ENCODE peak calls at places on chromosomes 11 and 22, in five cellular contexts. N is spleen, Q is GM23338, C is Panc1, Z is HCT116. H is an unnamed sample.

GRCh38 chr11:128796275-128796674 is 70.8 kb downstream of the KCNJ1 start:
- DNase-seq in N (no peak), Q (no peak), C (no peak), Z (no peak), H (no peak)

GRCh38 chr11:65522640-65523322 is 2.1 kb upstream of the SCYL1 start:
- DNase-seq in N (peak; percentile 76), Q (no peak), C (no peak), Z (no peak), H (no peak)

GRCh38 chr11:134026655-134027343 is 42.1 kb upstream of the JAM3 start:
- DNase-seq in N (no peak), Q (peak; percentile 45), C (no peak), Z (no peak), H (no peak)

GRCh38 chr22:18035740-18036139 is 11.4 kb upstream of the MICAL3 start:
- DNase-seq in N (peak; percentile 49), Q (peak; percentile 26), C (no peak), Z (peak; percentile 35), H (no peak)

GRCh38 chr11:75499423-75500305 is 26.1 kb downstream of the GDPD5 start:
- DNase-seq in N (no peak), Q (no peak), C (no peak), Z (no peak), H (no peak)

GRCh38 chr11:3684787-3685186 is 13.6 kb upstream of the CHRNA10 start:
- DNase-seq in N (no peak), Q (no peak), C (no peak), Z (no peak), H (no peak)

GRCh38 chr11:112345708-112346107 is 85.0 kb upstream of the PLET1 start:
- DNase-seq in N (no peak), Q (peak; percentile 49), C (no peak), Z (no peak), H (no peak)

GRCh38 chr22:43273902-43274484 is 69.2 kb downstream of the SCUBE1 start:
- DNase-seq in N (no peak), Q (peak; percentile 84), C (no peak), Z (peak; percentile 47), H (no peak)

GRCh38 chr11:104572279-104572678 is 326.0 kb downstream of the CASP12 start:
- DNase-seq in N (no peak), Q (no peak), C (no peak), Z (no peak), H (no peak)

GRCh38 chr22:40345801-40346177 is 511 bp upstream of the ADSL start:
- DNase-seq in N (peak; percentile 85), Q (no peak), C (no peak), Z (no peak), H (no peak)

GRCh38 chr11:19110290-19110689 is 6.7 kb upstream of the ZDHHC13 start:
- DNase-seq in N (no peak), Q (no peak), C (no peak), Z (no peak), H (no peak)

GRCh38 chr22:48758021-48758561 is 1069.6 kb downstream of the BRD1 start:
- DNase-seq in N (peak; percentile 42), Q (no peak), C (no peak), Z (no peak), H (peak; percentile 56)

GRCh38 chr11:34148504-34149165 is 43.2 kb downstream of the NAT10 start:
- DNase-seq in N (no peak), Q (no peak), C (no peak), Z (no peak), H (no peak)

GRCh38 chr11:122668562-122669090 is 13.1 kb downstream of the UBASH3B start:
- DNase-seq in N (no peak), Q (no peak), C (no peak), Z (peak; percentile 34), H (no peak)

GRCh38 chr22:26259510-26259909 is 90.2 kb downstream of the SEZ6L start:
- DNase-seq in N (no peak), Q (peak; percentile 89), C (no peak), Z (peak; percentile 0), H (no peak)

GRCh38 chr11:123851110-123851509 is 34.4 kb downstream of the TMEM225 start:
- DNase-seq in N (peak; percentile 59), Q (no peak), C (no peak), Z (no peak), H (no peak)

GRCh38 chr11:118893662-118894061 is 10.0 kb downstream of the CXCR5 start:
- DNase-seq in N (peak; percentile 83), Q (no peak), C (no peak), Z (no peak), H (no peak)

GRCh38 chr11:124882339-124883071 is 15.2 kb downstream of the ROBO4 start:
- DNase-seq in N (no peak), Q (peak; percentile 30), C (no peak), Z (no peak), H (no peak)

GRCh38 chr11:240315-240714 is 3.5 kb downstream of the PSMD13 start:
- DNase-seq in N (no peak), Q (no peak), C (no peak), Z (no peak), H (no peak)

GRCh38 chr22:43622886-43623285 is 189.2 kb downstream of the EFCAB6 start:
- DNase-seq in N (no peak), Q (no peak), C (no peak), Z (no peak), H (no peak)

GRCh38 chr11:3203221-3204043 is 15.2 kb downstream of the MRGPRG start:
- DNase-seq in N (peak; percentile 63), Q (peak; percentile 69), C (no peak), Z (no peak), H (no peak)

GRCh38 chr22:17912942-17913704 is 111.2 kb downstream of the MICAL3 start:
- DNase-seq in N (no peak), Q (peak; percentile 15), C (no peak), Z (no peak), H (no peak)

GRCh38 chr11:2731285-2732125 is 31.7 kb upstream of the KCNQ1OT1 start:
- DNase-seq in N (no peak), Q (no peak), C (no peak), Z (no peak), H (no peak)

GRCh38 chr22:48238018-48238915 is 1475.8 kb downstream of the TBC1D22A start:
- DNase-seq in N (peak; percentile 66), Q (no peak), C (no peak), Z (no peak), H (peak; percentile 62)

GRCh38 chr11:35038211-35038930 is 100.6 kb upstream of the CD44 start:
- DNase-seq in N (no peak), Q (no peak), C (no peak), Z (no peak), H (no peak)

GRCh38 chr11:34654491-34655334 is 33.8 kb downstream of the EHF start:
- DNase-seq in N (no peak), Q (peak; percentile 70), C (peak; percentile 87), Z (peak; percentile 81), H (peak; percentile 86)

GRCh38 chr11:66688561-66689534 is 11.2 kb upstream of the RBM4B start:
- DNase-seq in N (peak; percentile 58), Q (no peak), C (no peak), Z (no peak), H (no peak)

GRCh38 chr11:36162909-36163434 is 126.3 kb downstream of the COMMD9 start:
- DNase-seq in N (no peak), Q (no peak), C (no peak), Z (no peak), H (peak; percentile 40)

GRCh38 chr11:65506316-65506769 is 7.5 kb downstream of the MALAT1 start:
- DNase-seq in N (no peak), Q (peak; percentile 59), C (peak; percentile 46), Z (no peak), H (no peak)

GRCh38 chr11:94897330-94897768 is 76.0 kb downstream of the CWC15 start:
- DNase-seq in N (no peak), Q (peak; percentile 73), C (no peak), Z (peak; percentile 47), H (no peak)

GRCh38 chr11:74754507-74755255 is 6.0 kb downstream of the RNF169 start:
- DNase-seq in N (no peak), Q (no peak), C (peak; percentile 95), Z (no peak), H (no peak)

GRCh38 chr22:43878079-43878795 is 13.6 kb downstream of the PNPLA5 start:
- DNase-seq in N (peak; percentile 27), Q (no peak), C (no peak), Z (no peak), H (no peak)

GRCh38 chr11:68008381-68009337 is 1.5 kb upstream of the ALDH3B1 start:
- DNase-seq in N (peak; percentile 89), Q (no peak), C (no peak), Z (no peak), H (no peak)
- TF ChIP-seq POLR2AphosphoS5 in N (peak; percentile 87), Q (no peak), C (no peak), Z (no peak), H (no peak)

GRCh38 chr22:39231197-39231950 is 13.4 kb downstream of the PDGFB start:
- DNase-seq in N (no peak), Q (no peak), C (no peak), Z (no peak), H (no peak)
- H3K4me1 ChIP-seq in N (peaks cover 63% of the 10 kb centered on the region), Q (peaks cover 41% of the 10 kb centered on the region), C (peaks cover 24% of the 10 kb centered on the region), Z (peaks cover 23% of the 10 kb centered on the region), H (peaks cover 32% of the 10 kb centered on the region)

DNA sequence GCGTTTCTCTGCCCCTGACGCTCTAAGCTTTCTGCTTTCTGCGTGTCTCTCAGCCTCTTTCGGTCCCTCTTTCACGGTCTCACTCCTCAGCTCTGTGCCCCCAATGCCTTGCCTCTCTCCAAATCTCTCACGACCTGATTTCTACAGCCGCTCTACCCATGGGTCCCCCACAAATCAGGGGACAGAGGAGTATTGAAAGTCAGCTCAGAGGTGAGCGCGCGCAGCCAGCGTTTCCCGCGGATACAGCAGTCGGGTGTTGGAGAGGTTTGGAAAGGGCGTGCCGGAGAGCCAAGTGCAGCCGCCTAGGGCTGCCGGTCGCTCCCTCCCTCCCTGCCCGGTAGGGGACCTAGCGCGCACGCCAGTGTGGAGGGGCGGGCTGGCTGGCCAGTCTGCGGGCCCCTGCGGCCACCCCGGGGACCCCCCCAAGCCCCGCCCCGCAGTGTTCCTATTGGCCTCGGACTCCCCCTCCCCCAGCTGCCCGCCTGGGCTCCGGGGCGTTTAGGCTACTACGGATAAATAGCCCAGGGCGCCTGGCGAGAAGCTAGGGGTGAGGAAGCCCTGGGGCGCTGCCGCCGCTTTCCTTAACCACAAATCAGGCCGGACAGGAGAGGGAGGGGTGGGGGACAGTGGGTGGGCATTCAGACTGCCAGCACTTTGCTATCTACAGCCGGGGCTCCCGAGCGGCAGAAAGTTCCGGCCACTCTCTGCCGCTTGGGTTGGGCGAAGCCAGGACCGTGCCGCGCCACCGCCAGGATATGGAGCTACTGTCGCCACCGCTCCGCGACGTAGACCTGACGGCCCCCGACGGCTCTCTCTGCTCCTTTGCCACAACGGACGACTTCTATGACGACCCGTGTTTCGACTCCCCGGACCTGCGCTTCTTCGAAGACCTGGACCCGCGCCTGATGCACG is at the start of gene MYOD1:
- DNase-seq in N (no peak), Q (peak; percentile 79), C (no peak), Z (no peak), H (no peak)
- H3K4me3 ChIP-seq in N (peak within 1 kb of the TSS; percentile 16), Q (peak within 1 kb of the TSS; percentile 70), C (no peak within 1 kb of the TSS), Z (no peak within 1 kb of the TSS), H (no peak within 1 kb of the TSS)

GRCh38 chr22:37228106-37229011 is 15.7 kb downstream of the RAC2 start:
- DNase-seq in N (peak; percentile 88), Q (no peak), C (no peak), Z (peak; percentile 37), H (no peak)

GRCh38 chr22:37231406-37232139 is 12.5 kb downstream of the RAC2 start:
- DNase-seq in N (peak; percentile 82), Q (no peak), C (no peak), Z (no peak), H (no peak)

GRCh38 chr22:37229012-37229804 is 14.9 kb downstream of the RAC2 start:
- DNase-seq in N (peak; percentile 87), Q (no peak), C (peak; percentile 20), Z (peak; percentile 43), H (no peak)

GRCh38 chr22:37230673-37231405 is 13.2 kb downstream of the RAC2 start:
- DNase-seq in N (peak; percentile 71), Q (no peak), C (no peak), Z (no peak), H (no peak)

GRCh38 chr22:37229805-37230672 is 14.0 kb downstream of the RAC2 start:
- DNase-seq in N (peak; percentile 97), Q (no peak), C (no peak), Z (peak; percentile 51), H (no peak)
- TF ChIP-seq POLR2AphosphoS5 in N (peak; percentile 70), Q (no peak), C (no peak), Z (no peak), H (no peak)

H was measured in vagina.